ENCODE peak calls at places on chromosomes 6 and 20, in five cellular contexts. Z is ovary, K is left colon, I is aorta, F is retina. W is an unnamed sample.

GRCh38 chr6:27049863-27050781 is 197.4 kb upstream of the PRSS16 start:
- DNase-seq in I (no peak), K (no peak), F (peak; percentile 13), Z (no peak), W (no peak)

GRCh38 chr20:58054744-58055373 is 173.6 kb downstream of the ANKRD60 start:
- DNase-seq in Z (peak; percentile 89), I (no peak), F (peak; percentile 81), K (peak; percentile 27), W (no peak)

GRCh38 chr20:61959301-61959700 is 106.4 kb downstream of the TAF4 start:
- DNase-seq in F (no peak), K (no peak), Z (peak; percentile 63), I (peak; percentile 9), W (peak; percentile 29)

GRCh38 chr6:2790588-2790987 is 25.4 kb downstream of the WRNIP1 start:
- DNase-seq in F (no peak), K (no peak), Z (no peak), I (no peak), W (no peak)

GRCh38 chr6:132445201-132445951 is 44.1 kb upstream of the MOXD1 start:
- DNase-seq in F (peak; percentile 57), K (no peak), Z (no peak), I (no peak), W (no peak)

GRCh38 chr6:110053395-110054240 is 75.5 kb downstream of the GPR6 start:
- DNase-seq in K (no peak), I (no peak), Z (no peak), F (peak; percentile 28), W (no peak)

GRCh38 chr6:2782825-2783187 is 17.6 kb downstream of the WRNIP1 start:
- DNase-seq in K (no peak), Z (no peak), I (no peak), F (no peak), W (no peak)

GRCh38 chr6:169319561-169319960 is 65.9 kb upstream of the THBS2 start:
- DNase-seq in F (no peak), K (no peak), I (no peak), Z (peak; percentile 52), W (no peak)

GRCh38 chr6:43851204-43851855 is 81.3 kb downstream of the VEGFA start:
- DNase-seq in K (no peak), Z (no peak), I (no peak), F (no peak), W (no peak)

GRCh38 chr6:52596371-52597028 is 19.6 kb upstream of the TRAM2 start:
- DNase-seq in K (no peak), F (no peak), Z (no peak), I (no peak), W (no peak)

GRCh38 chr6:40582892-40583291 is 4.3 kb downstream of the LRFN2 start:
- DNase-seq in F (no peak), Z (no peak), K (no peak), I (no peak), W (no peak)

GRCh38 chr6:106163966-106164877 is 78.1 kb downstream of the PRDM1 start:
- DNase-seq in F (no peak), I (no peak), K (peak; percentile 20), Z (no peak), W (peak; percentile 70)

GRCh38 chr20:986733-987355 is 15.3 kb downstream of the RSPO4 start:
- DNase-seq in K (no peak), Z (no peak), I (peak; percentile 15), F (no peak), W (no peak)

GRCh38 chr6:101516553-101516952 is 123.0 kb downstream of the GRIK2 start:
- DNase-seq in I (no peak), F (no peak), Z (no peak), K (no peak), W (no peak)

GRCh38 chr6:47440722-47441121 is 36.9 kb upstream of the CD2AP start:
- DNase-seq in K (no peak), F (no peak), Z (no peak), I (no peak), W (no peak)

GRCh38 chr20:63978319-63979220 is 872 bp downstream of the SAMD10 start:
- DNase-seq in Z (peak; percentile 56), K (peak; percentile 88), I (no peak), F (peak; percentile 69), W (peak; percentile 85)

GRCh38 chr20:20657092-20657491 is 55.4 kb downstream of the RALGAPA2 start:
- DNase-seq in I (no peak), Z (no peak), K (no peak), F (no peak), W (no peak)

GRCh38 chr20:56690531-56691175 is 61.5 kb downstream of the TFAP2C start:
- DNase-seq in I (no peak), F (no peak), K (peak; percentile 52), Z (no peak), W (no peak)

GRCh38 chr20:58084966-58085365 is 143.5 kb downstream of the ANKRD60 start:
- DNase-seq in Z (no peak), K (no peak), F (no peak), I (no peak), W (no peak)

GRCh38 chr6:111260570-111261298 is 173.4 kb downstream of the SLC16A10 start:
- DNase-seq in Z (no peak), F (no peak), K (no peak), I (no peak), W (no peak)

GRCh38 chr6:104614394-104614793 is 245.3 kb downstream of the HACE1 start:
- DNase-seq in I (no peak), K (no peak), F (no peak), Z (no peak), W (no peak)

W was measured in sigmoid colon.